ENCODE peak calls at places on chromosomes 3 and 15, in four cellular contexts. H is RWPE1; N is CD8-positive, alpha-beta T cell; Z is aorta. M is an unnamed sample.

GRCh38 chr15:31525988-31526665 is 199.5 kb downstream of the KLF13 start:
- DNase-seq in H (no peak), N (no peak), Z (no peak), M (peak)

GRCh38 chr15:98485451-98485850 is 162.9 kb upstream of the IGF1R start:
- DNase-seq in N (no peak), H (no peak), Z (no peak), M (no peak)

GRCh38 chr15:78708713-78709112 is 67.7 kb upstream of the CHRNB4 start:
- DNase-seq in N (no peak), H (no peak), Z (no peak), M (no peak)

GRCh38 chr3:164465172-164465571 is 613.1 kb downstream of the SI start:
- DNase-seq in N (no peak), H (no peak), Z (no peak), M (no peak)

GRCh38 chr3:12288466-12289129 is at the start of gene PPARG:
- DNase-seq in H (no peak), Z (peak), N (no peak), M (peak)

GRCh38 chr3:66433522-66433782 is 67.4 kb downstream of the LRIG1 start:
- DNase-seq in Z (no peak), H (no peak), N (no peak), M (no peak)

GRCh38 chr3:59192473-59192872 is 142.6 kb upstream of the CFAP20DC start:
- DNase-seq in N (no peak), Z (no peak), H (peak), M (no peak)

GRCh38 chr15:88661766-88662556 is 23.1 kb downstream of the ISG20 start:
- DNase-seq in H (no peak), N (no peak), Z (peak), M (no peak)

GRCh38 chr15:69225355-69226027 is 65.1 kb downstream of the GLCE start:
- DNase-seq in Z (no peak), H (peak), N (no peak), M (no peak)

GRCh38 chr3:108548304-108548703 is 37.9 kb upstream of the MYH15 start:
- DNase-seq in Z (no peak), H (no peak), N (no peak), M (no peak)

M was measured in left lung.